ENCODE peak calls at places on chromosomes 11 and 22, in seven cellular contexts. W, F, I, B, P, C and Q are unnamed samples.

GRCh38 chr11:120181446-120181992 is 29.3 kb upstream of the OAF start:
- DNase-seq in P (no peak), B (no peak), F (no peak), W (peak), I (no peak), C (peak), Q (no peak)

GRCh38 chr11:86484795-86485166 is 110.1 kb downstream of the CCDC81 start:
- DNase-seq in P (no peak), B (no peak), F (no peak), C (no peak), W (no peak), I (no peak), Q (peak)

GRCh38 chr11:121512468-121513465 is 60.0 kb upstream of the SORL1-AS1 start:
- DNase-seq in W (no peak), C (no peak), P (no peak), F (no peak), B (no peak), I (no peak), Q (no peak)

GRCh38 chr22:34236527-34236926 is 316.3 kb upstream of the LARGE1 start:
- DNase-seq in I (no peak), W (peak), F (no peak), C (no peak), B (no peak), P (no peak), Q (no peak)

GRCh38 chr11:78168539-78169477 is 19.6 kb downstream of the KCTD21 start:
- DNase-seq in I (peak), C (peak), B (no peak), P (peak), F (no peak), W (no peak), Q (peak)

GRCh38 chr22:38925571-38926041 is 31.8 kb upstream of the APOBEC3A start:
- DNase-seq in C (no peak), P (peak), F (no peak), I (no peak), W (no peak), B (no peak), Q (peak)

GRCh38 chr22:21755855-21756284 is 20.3 kb upstream of the YPEL1 start:
- DNase-seq in B (no peak), F (no peak), I (no peak), P (peak), C (no peak), W (no peak), Q (peak)

GRCh38 chr11:71339178-71339881 is 87.0 kb upstream of the SHANK2 start:
- DNase-seq in W (peak), I (no peak), B (no peak), C (peak), P (no peak), F (no peak), Q (peak)

GRCh38 chr11:83543918-83544491 is 257.8 kb upstream of the CCDC90B start:
- DNase-seq in C (no peak), W (no peak), B (no peak), P (no peak), F (no peak), I (no peak), Q (no peak)

GRCh38 chr11:75286826-75287465 is 46.4 kb downstream of the TPBGL start:
- DNase-seq in B (no peak), C (no peak), I (no peak), P (no peak), W (no peak), F (no peak), Q (peak)

GRCh38 chr22:47484960-47485571 is 722.6 kb downstream of the TBC1D22A start:
- DNase-seq in F (no peak), B (peak), P (no peak), C (no peak), W (no peak), I (no peak), Q (no peak)

GRCh38 chr22:48241658-48242057 is 1479.2 kb downstream of the TBC1D22A start:
- DNase-seq in W (no peak), B (no peak), P (no peak), F (no peak), I (no peak), C (peak), Q (no peak)

GRCh38 chr11:36763187-36763586 is 165.2 kb upstream of the RAG2 start:
- DNase-seq in I (no peak), C (no peak), B (no peak), W (no peak), P (no peak), F (no peak), Q (no peak)

GRCh38 chr11:116972692-116973091 is 125.5 kb downstream of the SIK3 start:
- DNase-seq in I (no peak), B (no peak), W (no peak), C (no peak), P (no peak), F (peak), Q (no peak)

GRCh38 chr11:15236514-15236913 is 121.8 kb downstream of the INSC start:
- DNase-seq in I (no peak), F (no peak), C (no peak), W (no peak), P (no peak), B (no peak), Q (no peak)

GRCh38 chr11:1198766-1199688 is 23.8 kb upstream of the MUC5B start:
- DNase-seq in F (peak), B (no peak), C (peak), I (peak), W (no peak), P (no peak), Q (no peak)

GRCh38 chr11:75562836-75563484 is 907 bp downstream of the SERPINH1 start:
- DNase-seq in F (no peak), B (no peak), W (peak), C (no peak), P (peak), I (no peak), Q (peak)

GRCh38 chr11:7892059-7892699 is 38.9 kb downstream of the OR10A6 start:
- DNase-seq in C (no peak), W (no peak), P (no peak), I (no peak), F (no peak), B (peak), Q (peak)

GRCh38 chr22:38963872-38964271 is 6.5 kb downstream of the APOBEC3A start:
- DNase-seq in B (no peak), C (no peak), W (no peak), P (no peak), F (no peak), I (peak), Q (no peak)

GRCh38 chr11:70292863-70293262 is 22.4 kb downstream of the PPFIA1 start:
- DNase-seq in C (peak), P (no peak), F (no peak), W (no peak), I (no peak), B (no peak), Q (no peak)

GRCh38 chr11:327581-327923 is 6.9 kb upstream of the IFITM3 start:
- DNase-seq in F (no peak), C (no peak), B (no peak), I (no peak), P (no peak), W (no peak), Q (no peak)

GRCh38 chr22:39674536-39674935 is 104.0 kb downstream of the CACNA1I start:
- DNase-seq in B (no peak), F (no peak), C (no peak), P (no peak), W (no peak), I (no peak), Q (no peak)

GRCh38 chr11:57761301-57762234 is at the start of gene CTNND1:
- DNase-seq in B (no peak), F (no peak), W (peak), C (peak), P (peak), I (peak), Q (peak)

GRCh38 chr11:45151362-45151982 is 5.0 kb downstream of the PRDM11 start:
- DNase-seq in B (no peak), I (no peak), F (no peak), C (no peak), W (no peak), P (no peak), Q (no peak)

GRCh38 chr22:23850136-23850611 is 7.5 kb upstream of the SLC2A11 start:
- DNase-seq in F (no peak), P (no peak), W (no peak), B (peak), I (no peak), C (no peak), Q (no peak)

GRCh38 chr11:77269484-77270123 is 31.9 kb downstream of the GDPD4 start:
- DNase-seq in P (peak), I (no peak), F (no peak), C (no peak), W (no peak), B (no peak), Q (peak)

GRCh38 chr22:41808400-41808799 is 7.9 kb downstream of the CCDC134 start:
- DNase-seq in B (no peak), C (no peak), I (no peak), F (no peak), W (no peak), P (no peak), Q (no peak)

GRCh38 chr11:33977676-33978075 is 73.9 kb upstream of the CAPRIN1 start:
- DNase-seq in I (no peak), W (no peak), C (no peak), F (no peak), B (no peak), P (no peak), Q (no peak)

GRCh38 chr11:3639841-3640240 is 2.0 kb downstream of the ART5 start:
- DNase-seq in B (no peak), C (no peak), P (no peak), W (no peak), F (no peak), I (no peak), Q (no peak)

GRCh38 chr11:91922846-91923245 is 301.8 kb upstream of the FAT3 start:
- DNase-seq in C (no peak), F (no peak), P (no peak), B (no peak), I (no peak), W (no peak), Q (no peak)

GRCh38 chr22:37496651-37497599 is 10.7 kb upstream of the MFNG start:
- DNase-seq in B (no peak), C (no peak), W (no peak), P (peak), F (no peak), I (no peak), Q (peak)

GRCh38 chr11:120334894-120335462 is 1.2 kb upstream of the ARHGEF12 start:
- DNase-seq in I (peak), B (peak), W (peak), C (no peak), P (peak), F (peak), Q (peak)

GRCh38 chr22:39174498-39175120 is 22.1 kb upstream of the CBX7 start:
- DNase-seq in C (peak), I (peak), W (peak), P (peak), B (peak), F (no peak), Q (peak)

GRCh38 chr22:46297151-46297819 is 615 bp downstream of the GTSE1 start:
- DNase-seq in F (peak), B (peak), I (no peak), P (peak), W (no peak), C (no peak), Q (peak)

GRCh38 chr11:86386791-86387190 is 12.1 kb downstream of the CCDC81 start:
- DNase-seq in F (no peak), C (no peak), B (no peak), W (no peak), P (no peak), I (no peak), Q (peak)

GRCh38 chr22:33601062-33601461 is 319.2 kb downstream of the LARGE1 start:
- DNase-seq in I (no peak), P (no peak), B (no peak), F (no peak), C (no peak), W (no peak), Q (no peak)

GRCh38 chr11:60866911-60867870 is at the start of gene ZP1:
- DNase-seq in F (no peak), W (no peak), I (peak), P (no peak), C (peak), B (no peak), Q (peak)

GRCh38 chr11:128928400-128928799 is 14.3 kb downstream of the TP53AIP1 start:
- DNase-seq in I (no peak), P (no peak), C (no peak), F (no peak), B (peak), W (no peak), Q (no peak)

DNA sequence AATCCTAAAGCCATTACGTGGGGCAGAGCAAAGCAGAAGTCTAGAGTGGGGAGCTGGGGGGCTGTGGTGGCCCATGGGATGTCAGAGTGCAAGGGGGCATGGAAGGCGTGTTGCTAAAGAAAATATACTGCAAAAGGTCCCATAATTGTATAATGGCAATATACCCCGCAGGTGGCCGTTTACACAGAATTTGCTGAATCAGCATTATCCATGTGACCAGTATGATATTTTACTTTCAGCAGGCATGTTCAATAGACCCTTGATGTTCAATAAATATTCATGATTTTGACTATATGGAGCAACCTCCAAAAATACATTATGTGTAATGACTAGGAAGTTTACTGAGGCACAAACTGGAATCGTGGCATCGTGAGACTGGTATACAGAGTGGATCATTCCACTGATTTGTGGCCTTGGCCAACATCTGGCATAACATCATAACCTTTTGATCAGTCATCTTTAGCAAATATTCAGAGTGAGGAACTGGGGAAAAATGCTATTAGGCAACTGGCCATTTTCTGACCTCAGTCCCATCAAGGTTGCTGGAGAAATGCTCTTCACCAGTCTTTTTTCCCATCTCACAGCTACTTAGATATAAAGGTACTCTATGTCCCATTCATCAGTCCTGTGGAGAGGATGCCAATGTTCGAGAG is 29.3 kb upstream of the PPP2R1B start:
- DNase-seq in C (no peak), F (no peak), W (no peak), P (peak), B (no peak), I (no peak), Q (peak)
- H3K4me3 ChIP-seq in C (no peak), F (no peak), W (no peak), P (no peak), B (no peak), I (no peak), Q (no peak)

DNA sequence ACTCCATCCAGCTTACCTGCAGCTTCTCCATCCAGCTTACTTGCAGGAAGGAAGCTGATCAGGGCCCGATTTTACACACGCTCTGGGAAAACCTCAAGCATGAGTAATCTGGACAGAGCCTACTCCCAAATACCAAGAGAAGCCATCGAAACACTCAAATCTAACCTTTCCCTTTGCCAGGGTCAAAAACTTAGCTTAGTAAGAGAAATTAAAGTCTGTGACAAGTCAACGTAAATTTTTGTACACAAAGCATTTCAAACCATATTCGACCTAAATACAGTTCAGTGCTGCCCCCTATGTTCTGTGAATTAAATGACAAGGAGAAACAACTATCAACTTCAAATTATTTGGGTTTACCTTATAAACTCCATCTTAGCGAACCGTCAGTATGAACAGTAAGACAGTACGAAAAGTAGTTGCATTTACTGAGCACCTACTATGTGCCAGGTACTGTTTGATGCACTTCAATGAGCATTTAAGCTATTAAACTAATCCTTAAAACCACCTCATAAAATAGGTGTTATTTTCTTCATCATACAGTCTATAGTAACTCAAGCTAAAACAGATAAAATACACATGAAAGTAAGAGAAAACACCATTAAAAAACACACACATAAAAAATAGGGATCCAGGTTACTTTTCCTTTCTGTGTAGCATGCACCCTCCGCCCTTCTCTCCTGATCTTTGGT is 36.9 kb downstream of the ARFGAP3 start:
- DNase-seq in W (no peak), P (peak), B (peak), C (peak), F (no peak), I (no peak), Q (peak)
- TF ChIP-seq CTCF in W (peak), P (peak), B (peak), C (no peak), F (no peak), I (no peak), Q (no peak)

DNA sequence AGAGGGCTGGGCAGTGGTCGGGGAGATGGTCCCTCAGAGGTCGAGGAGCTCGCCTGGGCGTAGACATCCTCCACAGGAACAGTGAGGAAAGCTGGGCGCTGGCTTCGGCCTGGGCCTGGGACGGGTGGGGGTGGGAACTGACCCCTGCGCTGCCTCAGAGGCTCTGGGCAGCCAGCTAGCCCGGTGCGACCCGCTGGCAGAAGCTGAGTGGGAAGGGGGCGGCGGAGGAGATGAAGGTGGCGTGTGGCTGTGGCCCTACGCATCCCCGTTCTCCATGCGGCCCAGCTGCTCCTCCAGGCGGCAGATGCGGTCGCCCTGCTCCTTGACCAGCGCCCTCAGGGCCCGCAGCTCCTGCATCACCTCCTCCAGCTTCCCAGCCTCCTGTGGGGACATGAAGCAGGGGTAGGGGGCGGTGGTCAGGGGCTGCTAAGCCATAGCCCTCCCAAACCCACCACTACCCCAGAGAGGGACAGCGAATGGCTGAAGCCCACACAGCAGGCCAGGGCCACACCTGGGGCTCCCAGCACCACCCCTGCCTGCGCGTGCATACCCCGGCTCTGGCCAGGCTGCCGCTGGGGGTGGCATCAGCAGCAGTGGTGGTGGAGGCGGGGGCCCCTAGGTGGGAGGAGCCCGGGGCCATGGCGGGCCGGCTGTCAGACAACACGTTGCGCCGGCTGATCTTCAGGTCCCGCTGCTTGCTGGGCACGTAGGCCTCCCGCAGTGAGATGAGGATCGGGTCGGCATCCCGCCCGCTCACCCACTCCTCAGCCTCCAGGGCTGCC is 830 bp upstream of the PTPRCAP start:
- DNase-seq in I (no peak), F (peak), P (no peak), C (no peak), W (no peak), B (peak), Q (no peak)
- H3K4me3 ChIP-seq in I (no peak), F (peak), P (no peak), C (peak), W (no peak), B (peak), Q (no peak)

DNA sequence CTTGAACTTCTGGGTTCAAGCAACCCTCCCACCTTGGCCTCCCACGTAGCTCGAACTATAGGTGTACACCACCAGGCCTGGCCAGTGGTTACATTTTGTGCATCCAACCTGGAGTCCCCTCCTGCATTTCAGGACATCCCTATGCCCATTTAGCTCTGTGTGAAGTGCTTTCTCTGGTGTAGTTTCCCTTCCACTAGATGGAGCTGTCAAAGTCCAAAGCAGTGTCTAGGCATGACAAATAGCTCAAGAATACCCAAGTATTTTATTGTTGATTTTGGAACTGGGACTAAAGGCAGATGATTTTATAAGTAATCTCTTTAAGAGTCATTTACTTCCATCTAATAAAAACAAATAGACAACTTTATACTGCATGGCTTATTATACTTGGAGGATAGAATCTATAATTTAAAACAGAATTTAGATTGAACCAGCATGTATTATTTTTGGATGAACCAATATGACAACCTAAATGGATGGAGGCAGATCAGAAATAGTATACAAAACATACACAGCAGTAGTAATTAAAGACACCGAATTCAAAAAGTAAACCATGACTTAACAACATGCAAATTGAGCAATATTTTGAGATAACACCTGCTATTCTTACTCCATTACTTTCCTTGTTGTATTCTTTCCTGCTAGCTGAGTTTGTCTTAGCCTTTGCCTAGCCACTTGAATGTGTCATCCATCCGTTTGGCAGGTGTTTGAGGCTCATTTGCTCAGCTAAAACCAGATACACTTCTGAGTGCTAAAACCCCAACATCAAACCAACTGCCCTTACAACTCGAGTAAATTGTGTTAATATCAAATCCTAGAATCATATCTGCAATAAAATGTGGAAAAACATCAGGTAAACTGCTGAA is 37.7 kb downstream of the EIF4ENIF1 start:
- DNase-seq in I (no peak), P (peak), B (peak), W (no peak), C (no peak), F (peak), Q (peak)
- TF ChIP-seq CTCF in I (no peak), P (peak), B (peak), W (no peak), C (peak), F (peak), Q (peak)

GRCh38 chr11:19418221-19418620 is 177.5 kb upstream of the E2F8 start:
- DNase-seq in P (no peak), F (no peak), W (no peak), I (no peak), C (no peak), B (no peak), Q (no peak)
- H3K4me3 ChIP-seq in P (no peak), F (no peak), W (no peak), I (no peak), C (no peak), B (no peak), Q (no peak)